ENCODE peak calls at places on chromosomes 13 and 19, in five cellular contexts. L is breast epithelium; Q is GM12878; U is CD4-positive, CD25-positive, alpha-beta regulatory T cell; S is NT2/D1. W is an unnamed sample.

GRCh38 chr19:13098291-13099072 is 4.2 kb downstream of the LYL1 start:
- DNase-seq in S (no peak), Q (no peak), U (peak; percentile 54), L (no peak), W (peak; percentile 42)

GRCh38 chr19:38455031-38455430 is 21.5 kb downstream of the RYR1 start:
- DNase-seq in U (no peak), L (no peak), S (no peak), Q (no peak), W (peak; percentile 83)

GRCh38 chr19:44796701-44797115 is 12.2 kb upstream of the BCAM start:
- DNase-seq in U (no peak), Q (no peak), L (peak; percentile 55), S (no peak), W (peak; percentile 25)

GRCh38 chr13:21012841-21013681 is 48.3 kb downstream of the LATS2 start:
- DNase-seq in S (no peak), L (no peak), U (no peak), Q (no peak), W (no peak)

GRCh38 chr13:105663182-105663581 is 872.3 kb downstream of the EFNB2 start:
- DNase-seq in Q (no peak), S (no peak), L (no peak), U (no peak), W (no peak)

GRCh38 chr19:4014541-4015491 is 7.3 kb downstream of the PIAS4 start:
- DNase-seq in L (peak; percentile 67), S (peak; percentile 11), Q (no peak), U (peak; percentile 28), W (peak; percentile 10)

GRCh38 chr19:35004517-35005255 is 4.6 kb downstream of the GRAMD1A start:
- DNase-seq in S (no peak), U (no peak), L (no peak), Q (no peak), W (no peak)

GRCh38 chr19:10219678-10220077 is 11.5 kb downstream of the S1PR2 start:
- DNase-seq in U (peak; percentile 32), L (no peak), S (peak; percentile 72), Q (peak; percentile 88), W (peak; percentile 26)

GRCh38 chr13:51862965-51863364 is 1.2 kb downstream of the CCDC70 start:
- DNase-seq in S (no peak), L (no peak), U (no peak), Q (no peak), W (no peak)

GRCh38 chr13:37534181-37534580 is 64.4 kb downstream of the POSTN start:
- DNase-seq in Q (no peak), U (no peak), L (no peak), S (no peak), W (no peak)

GRCh38 chr13:71625694-71626093 is 241.3 kb downstream of the DACH1 start:
- DNase-seq in S (no peak), U (no peak), L (no peak), Q (no peak), W (no peak)

GRCh38 chr19:47623921-47624391 is 15.0 kb downstream of the BICRA start:
- DNase-seq in S (no peak), U (no peak), Q (no peak), L (no peak), W (no peak)

GRCh38 chr13:44231786-44232516 is 141.7 kb upstream of the SERP2 start:
- DNase-seq in L (peak; percentile 83), Q (no peak), S (peak; percentile 88), U (no peak), W (no peak)

GRCh38 chr19:2290441-2291184 is 8.6 kb upstream of the PEAK3 start:
- DNase-seq in Q (no peak), S (no peak), L (no peak), U (peak; percentile 36), W (peak; percentile 50)

GRCh38 chr19:28170066-28170465 is 1042.9 kb downstream of the UQCRFS1 start:
- DNase-seq in L (no peak), U (no peak), Q (no peak), S (no peak), W (peak; percentile 10)

GRCh38 chr13:48783181-48783630 is 129.5 kb downstream of the CYSLTR2 start:
- DNase-seq in U (no peak), S (no peak), L (peak; percentile 65), Q (no peak), W (no peak)

DNA sequence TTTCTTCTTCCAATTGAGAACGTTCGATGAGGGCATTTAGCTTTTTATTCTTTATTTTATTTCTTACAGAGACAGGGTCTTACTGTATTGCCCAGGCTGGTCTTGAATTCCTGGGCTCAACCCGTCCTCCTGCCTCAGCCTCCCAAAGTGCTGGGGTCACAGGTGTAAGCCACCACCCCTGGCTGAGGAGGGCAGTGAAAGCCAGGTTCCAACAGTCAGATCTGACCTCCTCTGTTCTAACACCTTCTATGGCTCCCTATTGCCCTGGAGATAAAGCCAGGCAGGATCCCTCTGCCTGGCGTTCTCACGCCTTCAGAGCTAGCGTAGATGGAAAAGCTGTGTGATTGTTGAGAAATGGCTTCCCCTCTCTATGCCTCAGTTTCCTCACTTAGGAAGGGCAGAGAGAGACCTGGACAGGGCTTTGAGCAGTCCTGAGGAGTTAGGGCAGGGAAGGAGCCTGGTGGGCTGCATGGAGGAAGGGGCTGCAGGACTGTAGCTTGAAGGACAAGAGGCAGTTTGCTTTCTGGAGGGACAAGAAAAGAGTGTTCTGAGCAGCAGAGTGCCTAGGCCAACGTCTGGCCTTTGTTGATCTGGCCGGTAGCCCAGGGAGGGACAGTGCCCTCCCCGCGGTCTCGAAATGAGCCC is 5.5 kb downstream of the ARHGAP45 start:
- DNase-seq in S (no peak), U (no peak), L (no peak), Q (no peak), W (no peak)
- H3K4me1 ChIP-seq in S (peaks cover 8% of the 10 kb centered on the region), U (peaks cover 88% of the 10 kb centered on the region), L (peaks cover under 1% of the 10 kb centered on the region), Q (peaks cover 30% of the 10 kb centered on the region), W (peaks cover 1% of the 10 kb centered on the region)

DNA sequence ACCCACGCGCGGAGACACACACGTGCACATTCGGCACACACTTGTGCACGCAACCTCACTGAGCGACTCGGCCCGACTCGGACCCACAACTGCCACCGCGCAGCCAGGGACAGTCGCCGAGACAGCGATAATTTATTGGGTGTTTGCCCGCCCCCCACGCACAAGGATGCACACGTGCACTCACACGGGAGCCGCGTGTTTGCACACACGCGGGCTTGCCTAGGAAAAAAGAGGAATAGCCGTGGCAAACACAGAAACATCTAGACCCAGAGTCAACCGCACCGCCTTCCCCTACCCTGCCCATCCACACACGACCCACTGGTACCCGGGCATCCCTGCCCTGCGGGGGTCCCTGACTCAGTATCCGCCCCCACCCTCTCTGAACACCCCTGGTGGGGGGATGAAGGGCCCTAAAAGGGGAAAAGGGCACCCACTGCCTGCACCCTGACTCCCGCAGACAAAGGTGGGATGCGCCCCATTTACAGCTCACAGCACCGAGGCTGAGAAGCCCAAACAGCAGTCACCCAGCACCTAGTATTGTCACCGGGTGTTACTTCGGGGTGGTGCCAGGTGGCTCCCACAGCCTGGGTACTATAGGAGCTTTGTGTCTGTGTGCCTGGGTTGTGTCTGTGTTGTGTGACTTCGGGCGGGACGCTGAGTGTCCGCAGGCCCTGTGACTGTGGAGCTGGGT is 1.0 kb upstream of the SSBP4 start:
- DNase-seq in U (no peak), S (no peak), Q (no peak), L (no peak), W (no peak)
- H3K4me1 ChIP-seq in U (peaks cover 82% of the 10 kb centered on the region), S (peaks cover 43% of the 10 kb centered on the region), Q (peaks cover 70% of the 10 kb centered on the region), L (peaks cover 22% of the 10 kb centered on the region), W (peaks cover 7% of the 10 kb centered on the region)

GRCh38 chr13:23377603-23378002 is 55.9 kb downstream of the SACS start:
- DNase-seq in L (no peak), S (no peak), U (no peak), Q (no peak), W (no peak)
- H3K4me1 ChIP-seq in L (no peaks in the 10 kb centered on the region), S (peaks cover 2% of the 10 kb centered on the region), U (peaks cover 39% of the 10 kb centered on the region), Q (peaks cover 34% of the 10 kb centered on the region), W (peaks cover 16% of the 10 kb centered on the region)

DNA sequence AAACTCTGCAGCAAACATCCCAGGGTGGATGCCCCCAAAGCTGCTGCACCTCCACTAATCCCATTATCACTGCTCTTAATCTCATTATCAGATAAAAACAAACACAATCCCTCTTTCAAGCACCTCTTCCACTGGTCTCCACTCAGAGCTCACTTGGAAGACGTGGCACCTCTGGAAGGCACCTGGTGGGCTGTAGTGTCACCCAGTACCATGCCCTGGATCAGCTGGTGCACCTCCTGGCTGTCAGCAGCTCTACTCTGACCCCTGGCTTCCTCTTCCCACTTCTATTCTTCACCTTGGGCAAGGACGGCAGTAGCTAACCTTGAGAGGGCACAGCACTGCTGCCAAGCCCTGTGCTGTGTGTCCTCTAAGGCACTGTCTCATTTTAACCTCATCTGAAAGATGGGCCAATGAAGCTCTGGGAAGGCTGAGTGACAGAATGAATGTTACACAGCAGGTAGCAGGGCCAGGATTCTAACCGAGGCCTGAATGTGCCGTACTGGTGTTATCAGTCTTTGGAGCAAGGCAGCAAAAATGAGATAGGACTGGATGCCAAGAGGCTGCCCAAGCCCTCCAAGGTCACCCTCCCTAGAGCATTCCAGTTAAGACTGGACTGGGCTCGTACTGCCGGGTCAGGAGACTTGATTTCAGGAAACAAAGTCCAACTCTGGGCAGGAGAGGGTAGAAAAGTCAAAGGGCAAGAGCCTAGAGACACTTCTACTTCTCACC is 7.4 kb downstream of the BRD4 start:
- DNase-seq in S (no peak), U (no peak), Q (no peak), L (no peak), W (peak; percentile 40)
- H3K4me1 ChIP-seq in S (peaks cover 13% of the 10 kb centered on the region), U (peaks cover 91% of the 10 kb centered on the region), Q (peaks cover 32% of the 10 kb centered on the region), L (peaks cover 47% of the 10 kb centered on the region), W (peaks cover 13% of the 10 kb centered on the region)

GRCh38 chr13:111210082-111210481 is 95.0 kb downstream of the ARHGEF7 start:
- DNase-seq in S (no peak), L (no peak), U (no peak), Q (no peak), W (peak; percentile 41)

GRCh38 chr13:111211789-111212516 is 96.8 kb downstream of the ARHGEF7 start:
- DNase-seq in U (no peak), Q (no peak), S (peak; percentile 67), L (no peak), W (peak; percentile 70)

GRCh38 chr13:111209613-111210012 is 94.5 kb downstream of the ARHGEF7 start:
- DNase-seq in L (no peak), U (no peak), Q (no peak), S (no peak), W (no peak)

GRCh38 chr13:111210945-111211469 is 95.9 kb downstream of the ARHGEF7 start:
- DNase-seq in Q (no peak), S (no peak), U (no peak), L (no peak), W (no peak)

DNA sequence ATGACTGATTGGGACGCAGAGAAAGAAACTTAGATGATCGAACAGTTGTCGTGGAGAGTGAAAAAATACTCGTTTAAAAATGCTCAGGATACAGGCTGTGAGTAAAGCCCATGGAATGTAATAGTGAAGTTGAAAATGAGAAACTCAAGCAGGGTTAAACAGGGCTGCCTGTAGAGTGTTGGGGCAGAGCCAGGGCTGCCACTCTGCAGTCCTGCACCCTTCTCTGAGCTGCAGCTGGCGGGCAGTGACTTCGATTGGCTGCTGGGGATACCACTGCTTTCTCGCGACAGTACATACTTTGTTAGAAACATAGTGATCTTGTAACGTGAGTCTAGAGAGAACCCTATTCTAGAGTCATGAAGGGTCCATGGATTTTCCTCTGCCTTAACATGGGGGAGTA is 95.4 kb downstream of the ARHGEF7 start:
- DNase-seq in U (no peak), Q (no peak), L (no peak), S (no peak), W (peak; percentile 45)
- H3K4me1 ChIP-seq in U (no peaks in the 10 kb centered on the region), Q (peaks cover 7% of the 10 kb centered on the region), L (no peaks in the 10 kb centered on the region), S (peaks cover 8% of the 10 kb centered on the region), W (peaks cover 61% of the 10 kb centered on the region)